ENCODE peak calls at places on chromosomes 3 and 15, in six cellular contexts. R is psoas muscle, B is M059J, J is KG1, T is cardiac muscle cell, N is GM10248. G is an unnamed sample.

GRCh38 chr3:187642861-187643260 is 27.3 kb downstream of the SST start:
- DNase-seq in B (no peak), N (no peak), T (no peak), R (no peak), J (no peak), G (peak; percentile 58)

GRCh38 chr3:35633332-35634124 is 5.8 kb upstream of the ARPP21 start:
- DNase-seq in T (no peak), R (no peak), J (no peak), B (no peak), N (no peak), G (no peak)

GRCh38 chr3:154819491-154819890 is 260.6 kb upstream of the MME start:
- DNase-seq in T (no peak), B (no peak), N (no peak), R (no peak), J (no peak), G (no peak)

GRCh38 chr3:21237638-21238037 is 513.4 kb downstream of the ZNF385D start:
- DNase-seq in J (no peak), B (peak; percentile 3), R (no peak), N (no peak), T (no peak), G (no peak)

GRCh38 chr3:171831936-171832335 is 11.2 kb upstream of the TMEM212 start:
- DNase-seq in J (no peak), N (no peak), T (no peak), R (no peak), B (peak; percentile 22), G (no peak)

GRCh38 chr15:93980149-93980911 is 251.0 kb upstream of the MCTP2 start:
- DNase-seq in B (no peak), R (no peak), N (no peak), J (no peak), T (no peak), G (no peak)

GRCh38 chr3:9781551-9781950 is 10.7 kb downstream of the TADA3 start:
- DNase-seq in R (no peak), T (no peak), N (no peak), B (no peak), J (no peak), G (no peak)

GRCh38 chr3:133763797-133764734 is 17.9 kb downstream of the TF start:
- DNase-seq in J (no peak), N (no peak), B (no peak), T (peak; percentile 8), R (no peak), G (no peak)

GRCh38 chr3:3627104-3627503 is 172.1 kb upstream of the LRRN1 start:
- DNase-seq in B (no peak), N (no peak), R (no peak), J (no peak), T (no peak), G (no peak)

GRCh38 chr3:53807117-53807521 is 39.1 kb downstream of the CHDH start:
- DNase-seq in R (no peak), N (no peak), J (no peak), B (no peak), T (no peak), G (no peak)

GRCh38 chr3:96863129-96863740 is 48.8 kb downstream of the EPHA6 start:
- DNase-seq in B (peak; percentile 22), R (no peak), J (no peak), N (peak; percentile 3), T (peak; percentile 63), G (no peak)

GRCh38 chr3:47133641-47134040 is 30.3 kb downstream of the SETD2 start:
- DNase-seq in B (no peak), T (no peak), J (no peak), R (no peak), N (no peak), G (no peak)

GRCh38 chr3:185318136-185318535 is 44.8 kb upstream of the MAP3K13 start:
- DNase-seq in T (peak; percentile 46), R (no peak), N (no peak), B (peak; percentile 48), J (no peak), G (no peak)

GRCh38 chr15:77584201-77584600 is 48.5 kb downstream of the LINGO1 start:
- DNase-seq in R (no peak), T (peak; percentile 64), B (no peak), N (no peak), J (no peak), G (no peak)

GRCh38 chr3:139327861-139328260 is 16.0 kb upstream of the MRPS22 start:
- DNase-seq in B (no peak), J (peak; percentile 5), T (no peak), N (no peak), R (no peak), G (no peak)

GRCh38 chr3:16130066-16130465 is 44.4 kb upstream of the GALNT15 start:
- DNase-seq in B (peak; percentile 65), J (no peak), N (no peak), R (peak; percentile 68), T (no peak), G (no peak)

GRCh38 chr3:13634151-13634550 is 85.2 kb downstream of the FBLN2 start:
- DNase-seq in N (no peak), B (no peak), T (no peak), J (no peak), R (no peak), G (no peak)

GRCh38 chr3:33096103-33096868 is 660 bp downstream of the GLB1 start:
- DNase-seq in N (peak; percentile 55), B (peak; percentile 37), R (peak; percentile 73), T (peak; percentile 48), J (no peak), G (no peak)

GRCh38 chr15:76674883-76675282 is 230.3 kb downstream of the SCAPER start:
- DNase-seq in J (no peak), T (no peak), R (no peak), N (no peak), B (peak; percentile 44), G (no peak)

GRCh38 chr3:2362122-2362521 is 263.5 kb downstream of the CNTN4 start:
- DNase-seq in R (no peak), B (no peak), J (no peak), N (no peak), T (no peak), G (no peak)

GRCh38 chr15:87387681-87388240 is 868.8 kb downstream of the NTRK3 start:
- DNase-seq in T (no peak), J (no peak), N (no peak), R (no peak), B (peak; percentile 36), G (no peak)

GRCh38 chr15:56893349-56893678 is 25.1 kb upstream of the TCF12 start:
- DNase-seq in T (peak; percentile 22), B (no peak), N (no peak), J (no peak), R (no peak), G (no peak)

GRCh38 chr15:25690673-25691543 is 172.2 kb downstream of the ATP10A start:
- DNase-seq in T (no peak), R (no peak), J (no peak), B (peak; percentile 7), N (no peak), G (no peak)

GRCh38 chr15:59138243-59138642 is 33.3 kb downstream of the CCNB2 start:
- DNase-seq in R (peak; percentile 58), N (peak; percentile 75), J (no peak), B (peak; percentile 46), T (peak; percentile 44), G (no peak)

GRCh38 chr15:40769310-40770146 is at the start of gene C15orf62:
- DNase-seq in J (peak; percentile 50), T (no peak), B (peak; percentile 96), R (no peak), N (peak; percentile 71), G (peak; percentile 63)

GRCh38 chr3:45611619-45612018 is 17.1 kb downstream of the LIMD1 start:
- DNase-seq in B (no peak), J (no peak), N (no peak), T (no peak), R (no peak), G (no peak)

GRCh38 chr3:127706312-127706711 is 33.6 kb downstream of the ABTB1 start:
- DNase-seq in N (no peak), J (no peak), T (no peak), B (no peak), R (peak; percentile 82), G (no peak)

GRCh38 chr3:127792664-127793292 is 29.5 kb downstream of the MGLL start:
- DNase-seq in R (peak; percentile 87), N (no peak), T (no peak), B (peak; percentile 95), J (no peak), G (peak; percentile 35)

GRCh38 chr3:64909011-64909410 is 221.2 kb upstream of the ADAMTS9 start:
- DNase-seq in T (no peak), J (no peak), B (no peak), R (no peak), N (no peak), G (no peak)

GRCh38 chr15:87873501-87873900 is 383.0 kb downstream of the NTRK3 start:
- DNase-seq in N (no peak), T (no peak), R (no peak), B (no peak), J (no peak), G (no peak)

GRCh38 chr3:33722626-33723370 is 4.7 kb upstream of the CLASP2 start:
- DNase-seq in B (peak; percentile 46), N (no peak), J (no peak), T (no peak), R (no peak), G (no peak)

GRCh38 chr15:80890341-80890972 is 99.2 kb downstream of the MESD start:
- DNase-seq in T (no peak), R (no peak), J (no peak), B (no peak), N (no peak), G (no peak)

GRCh38 chr15:53448215-53449001 is 311.1 kb downstream of the WDR72 start:
- DNase-seq in R (no peak), T (no peak), J (no peak), B (no peak), N (no peak), G (no peak)